ENCODE peak calls at places on chromosomes 4 and X, in five cellular contexts. One of them, this sample, is unnamed.

GRCh38 chr4:151933122-151933827 is 172.5 kb upstream of the GATB start:
- DNase-seq in adrenal gland: no peak
- DNase-seq in colonic mucosa: no peak
- DNase-seq in mammary epithelial cell: no peak
- DNase-seq in gastrocnemius medialis: no peak
- DNase-seq in this sample: no peak

GRCh38 chr4:151313306-151314028 is 11.9 kb downstream of the SH3D19 start:
- DNase-seq in mammary epithelial cell: no peak
- DNase-seq in gastrocnemius medialis: no peak
- DNase-seq in adrenal gland: no peak
- DNase-seq in colonic mucosa: no peak
- DNase-seq in this sample: no peak

GRCh38 chr4:525660-526059 is 26.6 kb downstream of the PIGG start:
- DNase-seq in gastrocnemius medialis: no peak
- DNase-seq in colonic mucosa: no peak
- DNase-seq in mammary epithelial cell: no peak
- DNase-seq in adrenal gland: no peak
- DNase-seq in this sample: no peak

GRCh38 chrX:97158270-97158669 is 274.6 kb downstream of the RPA4 start:
- DNase-seq in adrenal gland: no peak
- DNase-seq in gastrocnemius medialis: no peak
- DNase-seq in mammary epithelial cell: no peak
- DNase-seq in colonic mucosa: no peak
- DNase-seq in this sample: no peak

GRCh38 chr4:89434364-89434988 is 126.9 kb upstream of the GPRIN3 start:
- DNase-seq in adrenal gland: no peak
- DNase-seq in colonic mucosa: no peak
- DNase-seq in gastrocnemius medialis: no peak
- DNase-seq in mammary epithelial cell: peak; percentile 24
- DNase-seq in this sample: no peak

GRCh38 chr4:127236875-127237274 is 395.9 kb upstream of the INTU start:
- DNase-seq in gastrocnemius medialis: no peak
- DNase-seq in adrenal gland: no peak
- DNase-seq in colonic mucosa: no peak
- DNase-seq in mammary epithelial cell: no peak
- DNase-seq in this sample: no peak

GRCh38 chrX:41238543-41238942 is 95.4 kb upstream of the DDX3X start:
- DNase-seq in adrenal gland: no peak
- DNase-seq in mammary epithelial cell: peak; percentile 60
- DNase-seq in gastrocnemius medialis: no peak
- DNase-seq in colonic mucosa: no peak
- DNase-seq in this sample: no peak

GRCh38 chr4:10584042-10584441 is 100.5 kb downstream of the CLNK start:
- DNase-seq in adrenal gland: peak; percentile 21
- DNase-seq in gastrocnemius medialis: no peak
- DNase-seq in mammary epithelial cell: peak; percentile 88
- DNase-seq in colonic mucosa: peak; percentile 27
- DNase-seq in this sample: peak; percentile 14

GRCh38 chrX:154401918-154402621 is 3.9 kb downstream of the RPL10 start:
- DNase-seq in gastrocnemius medialis: no peak
- DNase-seq in colonic mucosa: no peak
- DNase-seq in adrenal gland: no peak
- DNase-seq in mammary epithelial cell: peak; percentile 68
- DNase-seq in this sample: no peak

GRCh38 chr4:174940002-174940401 is 21.8 kb downstream of the ADAM29 start:
- DNase-seq in mammary epithelial cell: no peak
- DNase-seq in gastrocnemius medialis: no peak
- DNase-seq in colonic mucosa: no peak
- DNase-seq in adrenal gland: no peak
- DNase-seq in this sample: no peak

GRCh38 chr4:66294626-66295025 is 624.3 kb upstream of the EPHA5 start:
- DNase-seq in adrenal gland: no peak
- DNase-seq in colonic mucosa: no peak
- DNase-seq in gastrocnemius medialis: no peak
- DNase-seq in mammary epithelial cell: peak; percentile 6
- DNase-seq in this sample: no peak

GRCh38 chrX:70033348-70033747 is 16.4 kb downstream of the AWAT2 start:
- DNase-seq in gastrocnemius medialis: no peak
- DNase-seq in mammary epithelial cell: no peak
- DNase-seq in adrenal gland: no peak
- DNase-seq in colonic mucosa: peak; percentile 20
- DNase-seq in this sample: no peak

GRCh38 chrX:136745215-136746173 is 35.2 kb downstream of the ARHGEF6 start:
- DNase-seq in gastrocnemius medialis: no peak
- DNase-seq in mammary epithelial cell: no peak
- DNase-seq in adrenal gland: no peak
- DNase-seq in colonic mucosa: no peak
- DNase-seq in this sample: no peak

GRCh38 chr4:42649870-42650269 is 7.0 kb downstream of the ATP8A1 start:
- DNase-seq in colonic mucosa: no peak
- DNase-seq in gastrocnemius medialis: no peak
- DNase-seq in adrenal gland: no peak
- DNase-seq in mammary epithelial cell: no peak
- DNase-seq in this sample: no peak

GRCh38 chr4:158243071-158243470 is 32.8 kb downstream of the TMEM144 start:
- DNase-seq in colonic mucosa: no peak
- DNase-seq in mammary epithelial cell: no peak
- DNase-seq in gastrocnemius medialis: no peak
- DNase-seq in adrenal gland: no peak
- DNase-seq in this sample: no peak

GRCh38 chr4:183876268-183876934 is 28.7 kb upstream of the STOX2 start:
- DNase-seq in adrenal gland: peak; percentile 85
- DNase-seq in colonic mucosa: no peak
- DNase-seq in gastrocnemius medialis: no peak
- DNase-seq in mammary epithelial cell: peak; percentile 81
- DNase-seq in this sample: no peak

GRCh38 chr4:3767569-3768288 is 1.5 kb downstream of the ADRA2C start:
- DNase-seq in mammary epithelial cell: peak; percentile 5
- DNase-seq in adrenal gland: no peak
- DNase-seq in colonic mucosa: peak; percentile 26
- DNase-seq in gastrocnemius medialis: no peak
- DNase-seq in this sample: no peak

GRCh38 chr4:129140521-129140920 is 44.6 kb downstream of the C4orf33 start:
- DNase-seq in adrenal gland: no peak
- DNase-seq in gastrocnemius medialis: no peak
- DNase-seq in mammary epithelial cell: no peak
- DNase-seq in colonic mucosa: no peak
- DNase-seq in this sample: no peak

GRCh38 chrX:136065044-136065671 is 79.9 kb downstream of the SLC9A6 start:
- DNase-seq in mammary epithelial cell: no peak
- DNase-seq in colonic mucosa: no peak
- DNase-seq in adrenal gland: peak; percentile 26
- DNase-seq in gastrocnemius medialis: peak; percentile 8
- DNase-seq in this sample: peak; percentile 18

GRCh38 chrX:20571611-20572010 is 304.9 kb upstream of the RPS6KA3 start:
- DNase-seq in adrenal gland: no peak
- DNase-seq in gastrocnemius medialis: no peak
- DNase-seq in colonic mucosa: no peak
- DNase-seq in mammary epithelial cell: no peak
- DNase-seq in this sample: no peak

GRCh38 chr4:148026022-148026421 is 294.1 kb downstream of the ARHGAP10 start:
- DNase-seq in mammary epithelial cell: peak; percentile 26
- DNase-seq in adrenal gland: no peak
- DNase-seq in colonic mucosa: no peak
- DNase-seq in gastrocnemius medialis: no peak
- DNase-seq in this sample: no peak

DNA sequence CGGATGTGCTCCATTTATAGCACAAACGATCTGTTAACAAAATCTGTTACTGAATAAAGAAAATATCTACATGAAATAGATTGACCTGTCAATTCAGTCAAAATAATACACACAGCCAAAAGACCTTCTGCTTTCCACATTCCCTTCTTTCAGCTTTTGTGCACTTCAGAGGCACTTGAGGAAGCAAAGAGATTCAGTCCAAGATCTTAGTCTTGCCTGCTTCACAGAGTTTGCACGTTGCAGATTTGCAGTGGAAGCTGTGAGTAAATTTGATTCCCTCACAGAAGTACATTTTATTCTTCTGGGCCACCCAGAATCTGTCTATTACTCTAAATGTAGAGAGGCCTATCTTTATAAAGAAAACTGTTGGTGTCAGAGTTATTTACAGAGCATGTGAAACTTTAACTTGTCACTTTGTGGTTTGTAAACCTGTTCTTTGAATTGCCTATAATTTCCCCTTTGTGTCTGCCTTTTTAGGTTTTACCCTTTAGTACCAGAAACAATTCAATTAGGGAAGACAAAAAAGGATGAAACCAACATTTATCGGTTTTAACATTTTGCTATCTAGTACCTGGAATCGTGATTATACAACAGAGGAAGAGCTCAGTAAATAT is 15.5 kb downstream of the SPRY1 start:
- DNase-seq in adrenal gland: no peak
- DNase-seq in gastrocnemius medialis: no peak
- DNase-seq in mammary epithelial cell: no peak
- DNase-seq in colonic mucosa: no peak
- DNase-seq in this sample: no peak
- H3K27ac ChIP-seq in adrenal gland: no peak overlapping the region
- H3K27ac ChIP-seq in gastrocnemius medialis: peak overlapping the region; percentile 61
- H3K27ac ChIP-seq in mammary epithelial cell: no peak overlapping the region
- H3K27ac ChIP-seq in colonic mucosa: peak overlapping the region; percentile 14
- H3K27ac ChIP-seq in this sample: no peak overlapping the region

GRCh38 chr4:39441593-39441992 is 17.1 kb downstream of the RPL9 start:
- DNase-seq in gastrocnemius medialis: no peak
- DNase-seq in mammary epithelial cell: no peak
- DNase-seq in colonic mucosa: no peak
- DNase-seq in adrenal gland: no peak
- DNase-seq in this sample: no peak

GRCh38 chr4:39433878-39434492 is 24.7 kb downstream of the RPL9 start:
- DNase-seq in adrenal gland: no peak
- DNase-seq in colonic mucosa: no peak
- DNase-seq in mammary epithelial cell: no peak
- DNase-seq in gastrocnemius medialis: no peak
- DNase-seq in this sample: no peak

GRCh38 chr4:39435875-39436563 is 22.7 kb downstream of the RPL9 start:
- DNase-seq in gastrocnemius medialis: no peak
- DNase-seq in mammary epithelial cell: no peak
- DNase-seq in colonic mucosa: no peak
- DNase-seq in adrenal gland: no peak
- DNase-seq in this sample: no peak
- H3K4me3 ChIP-seq in gastrocnemius medialis: no peak overlapping the region
- H3K4me3 ChIP-seq in mammary epithelial cell: no peak overlapping the region
- H3K4me3 ChIP-seq in colonic mucosa: no peak overlapping the region
- H3K4me3 ChIP-seq in adrenal gland: no peak overlapping the region
- H3K4me3 ChIP-seq in this sample: no peak overlapping the region

GRCh38 chrX:53678667-53679066 is 7.9 kb downstream of the HUWE1 start:
- DNase-seq in colonic mucosa: no peak
- DNase-seq in gastrocnemius medialis: no peak
- DNase-seq in mammary epithelial cell: no peak
- DNase-seq in adrenal gland: no peak
- DNase-seq in this sample: no peak
- H3K36me3 ChIP-seq in colonic mucosa: no peaks in the 10 kb centered on the region
- H3K36me3 ChIP-seq in gastrocnemius medialis: no peaks in the 10 kb centered on the region
- H3K36me3 ChIP-seq in mammary epithelial cell: peaks cover 5% of the 10 kb centered on the region
- H3K36me3 ChIP-seq in adrenal gland: peaks cover 23% of the 10 kb centered on the region
- H3K36me3 ChIP-seq in this sample: no peaks in the 10 kb centered on the region

DNA sequence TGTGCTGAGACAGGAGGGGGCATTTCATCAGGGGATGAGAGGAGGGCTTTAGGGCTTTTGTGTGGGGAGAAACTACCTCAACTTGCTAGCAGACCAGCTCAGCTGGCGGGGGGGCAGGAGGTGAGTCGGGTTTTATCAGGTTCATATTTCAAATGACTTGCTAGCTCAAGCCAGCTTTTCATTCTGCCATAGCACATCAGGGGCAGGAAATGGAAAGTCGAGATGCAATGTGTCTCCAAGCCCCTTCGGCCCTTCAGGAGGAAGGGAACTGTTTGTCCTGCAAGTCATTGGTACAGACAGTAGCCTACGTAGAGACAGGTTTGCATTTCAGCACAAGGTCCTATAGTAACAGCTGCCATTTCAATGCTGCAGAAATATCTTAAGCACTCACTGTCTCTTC is 194.1 kb downstream of the PTTG2 start:
- DNase-seq in mammary epithelial cell: no peak
- DNase-seq in gastrocnemius medialis: no peak
- DNase-seq in colonic mucosa: no peak
- DNase-seq in adrenal gland: no peak
- DNase-seq in this sample: no peak
- H3K27ac ChIP-seq in mammary epithelial cell: no peak overlapping the region
- H3K27ac ChIP-seq in gastrocnemius medialis: peak overlapping the region; percentile 25
- H3K27ac ChIP-seq in colonic mucosa: peak overlapping the region; percentile 91
- H3K27ac ChIP-seq in adrenal gland: no peak overlapping the region
- H3K27ac ChIP-seq in this sample: peak overlapping the region; percentile 76

DNA sequence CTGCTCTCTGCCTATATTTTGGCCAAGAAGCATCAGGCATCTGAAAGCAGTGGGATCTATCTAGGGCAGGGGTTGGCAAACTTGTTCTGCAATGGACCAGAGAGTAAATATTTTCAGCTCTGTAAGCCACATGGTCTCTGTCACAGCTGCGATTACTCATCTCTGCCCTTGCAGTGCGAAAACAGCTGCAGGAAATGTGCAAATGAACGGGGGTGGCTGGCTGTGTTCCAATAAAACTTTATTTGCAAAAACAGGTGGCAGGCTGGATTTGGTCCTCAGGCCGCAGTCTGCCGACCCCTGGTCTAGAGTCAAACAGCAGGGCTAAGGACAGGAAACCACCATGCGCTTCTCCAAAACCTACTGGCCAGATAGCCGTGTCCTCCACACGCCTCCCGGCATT is 48.6 kb downstream of the ACOX3 start:
- DNase-seq in gastrocnemius medialis: peak; percentile 80
- DNase-seq in colonic mucosa: peak; percentile 53
- DNase-seq in mammary epithelial cell: peak; percentile 33
- DNase-seq in adrenal gland: peak; percentile 48
- DNase-seq in this sample: no peak
- H3K4me3 ChIP-seq in gastrocnemius medialis: no peak overlapping the region
- H3K4me3 ChIP-seq in colonic mucosa: no peak overlapping the region
- H3K4me3 ChIP-seq in mammary epithelial cell: no peak overlapping the region
- H3K4me3 ChIP-seq in adrenal gland: no peak overlapping the region
- H3K4me3 ChIP-seq in this sample: no peak overlapping the region

GRCh38 chrX:47198026-47198686 is 4.5 kb downstream of the UBA1 start:
- DNase-seq in gastrocnemius medialis: no peak
- DNase-seq in mammary epithelial cell: no peak
- DNase-seq in adrenal gland: no peak
- DNase-seq in colonic mucosa: no peak
- DNase-seq in this sample: no peak
- H3K36me3 ChIP-seq in gastrocnemius medialis: peaks cover 6% of the 10 kb centered on the region
- H3K36me3 ChIP-seq in mammary epithelial cell: peaks cover 29% of the 10 kb centered on the region
- H3K36me3 ChIP-seq in adrenal gland: peaks cover 48% of the 10 kb centered on the region
- H3K36me3 ChIP-seq in colonic mucosa: peaks cover 35% of the 10 kb centered on the region
- H3K36me3 ChIP-seq in this sample: peaks cover 50% of the 10 kb centered on the region

DNA sequence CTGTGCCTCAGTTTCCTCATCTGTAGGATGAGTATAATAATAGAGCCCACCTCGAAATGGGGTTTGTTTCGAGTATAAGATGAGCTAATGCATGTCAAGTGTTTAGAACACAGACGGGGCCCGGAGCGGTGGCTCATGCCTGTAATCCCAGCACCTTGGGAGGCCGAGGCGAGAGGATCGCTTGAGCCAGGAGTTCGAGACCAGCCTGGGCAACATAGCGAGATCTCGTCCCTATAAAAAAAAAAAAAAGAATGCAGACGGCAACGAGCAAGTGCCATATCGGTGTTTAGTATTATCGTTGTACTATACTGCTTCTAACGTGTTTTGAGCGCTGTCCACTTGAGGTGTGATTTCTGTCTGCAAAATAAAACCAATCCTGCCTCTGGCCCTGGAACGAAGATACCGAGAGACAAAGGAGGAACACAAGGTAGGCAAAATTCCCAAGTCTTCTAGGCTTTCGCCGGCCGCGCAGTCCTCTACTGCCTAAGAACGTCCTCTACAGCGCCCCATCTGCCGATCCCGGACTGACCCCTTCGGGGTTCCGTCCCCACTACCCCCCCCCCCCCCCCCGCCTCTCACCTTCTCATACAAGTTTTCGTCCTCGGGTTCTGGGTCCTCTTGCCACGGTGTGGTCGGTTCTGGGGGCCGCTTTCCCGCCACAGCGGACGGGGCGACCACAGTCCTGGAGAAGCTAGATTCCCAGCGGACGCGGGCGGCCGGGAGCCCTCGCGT is 442 bp downstream of the NDUFB11 start:
- DNase-seq in gastrocnemius medialis: no peak
- DNase-seq in adrenal gland: peak; percentile 43
- DNase-seq in mammary epithelial cell: no peak
- DNase-seq in colonic mucosa: peak; percentile 27
- DNase-seq in this sample: no peak
- H3K27ac ChIP-seq in gastrocnemius medialis: peak overlapping the region; percentile 95
- H3K27ac ChIP-seq in adrenal gland: peak overlapping the region; percentile 79
- H3K27ac ChIP-seq in mammary epithelial cell: peak overlapping the region; percentile 78
- H3K27ac ChIP-seq in colonic mucosa: peak overlapping the region; percentile 91
- H3K27ac ChIP-seq in this sample: peak overlapping the region; percentile 66